ENCODE peak calls at places on chromosomes 7 and 10, in six cellular contexts. D is activated CD8-positive, alpha-beta T cell treated with anti-CD3 and anti-CD28 coated beads for 36 hours; K is KBM-7; W is CD8-positive, alpha-beta T cell; M is fibroblast of the conjunctiva; I is AG09319. Q is an unnamed sample.

GRCh38 chr10:28796606-28797512 is 119.5 kb downstream of the BAMBI start:
- DNase-seq in I (no peak), D (no peak), K (no peak), W (no peak), M (peak; percentile 12), Q (peak; percentile 34)

GRCh38 chr10:125155101-125155500 is 5.3 kb downstream of the CTBP2 start:
- DNase-seq in K (no peak), I (no peak), M (no peak), W (no peak), D (no peak), Q (no peak)

GRCh38 chr7:15571303-15571878 is 9.6 kb upstream of the AGMO start:
- DNase-seq in M (no peak), K (no peak), I (no peak), W (no peak), D (no peak), Q (no peak)

GRCh38 chr7:32030904-32031692 is 39.1 kb downstream of the PDE1C start:
- DNase-seq in K (peak; percentile 8), I (no peak), M (no peak), W (no peak), D (no peak), Q (no peak)

GRCh38 chr7:115340828-115341227 is 418.9 kb downstream of the MDFIC start:
- DNase-seq in M (peak; percentile 68), W (no peak), I (peak; percentile 14), D (no peak), K (no peak), Q (no peak)

GRCh38 chr7:127250312-127251047 is 2.3 kb downstream of the GRM8 start:
- DNase-seq in W (no peak), K (peak; percentile 5), D (no peak), I (no peak), M (no peak), Q (no peak)

GRCh38 chr7:2029936-2030335 is 202.8 kb downstream of the MAD1L1 start:
- DNase-seq in M (no peak), W (no peak), D (no peak), K (no peak), I (no peak), Q (no peak)

GRCh38 chr10:78862328-78862640 is 206.5 kb upstream of the ZMIZ1 start:
- DNase-seq in M (no peak), D (no peak), W (no peak), K (no peak), I (no peak), Q (no peak)

GRCh38 chr10:25725917-25726716 is 207.9 kb upstream of the MYO3A start:
- DNase-seq in D (peak; percentile 39), W (no peak), M (peak; percentile 20), K (peak; percentile 63), I (peak; percentile 4), Q (no peak)

GRCh38 chr7:111183373-111183772 is 92.4 kb downstream of the LRRN3 start:
- DNase-seq in I (no peak), D (no peak), M (no peak), K (no peak), W (no peak), Q (no peak)

GRCh38 chr10:73886085-73886529 is 11.8 kb upstream of the CAMK2G start:
- DNase-seq in W (peak; percentile 34), D (peak; percentile 72), K (peak; percentile 80), I (no peak), M (peak; percentile 82), Q (peak; percentile 67)

GRCh38 chr7:23873306-23873705 is 163.3 kb downstream of the STK31 start:
- DNase-seq in D (no peak), K (no peak), M (no peak), W (no peak), I (no peak), Q (no peak)

GRCh38 chr10:24156686-24157085 is 52.3 kb upstream of the KIAA1217 start:
- DNase-seq in K (no peak), W (no peak), I (no peak), D (no peak), M (no peak), Q (no peak)

GRCh38 chr7:20238754-20239324 is 21.7 kb upstream of the MACC1 start:
- DNase-seq in W (no peak), D (peak; percentile 33), M (no peak), I (no peak), K (peak; percentile 73), Q (peak; percentile 43)

GRCh38 chr10:15309221-15309620 is 61.9 kb downstream of the FAM171A1 start:
- DNase-seq in K (no peak), M (no peak), D (no peak), W (no peak), I (no peak), Q (no peak)

GRCh38 chr7:143487566-143487965 is 9.9 kb downstream of the TAS2R41 start:
- DNase-seq in W (no peak), M (no peak), D (peak; percentile 11), K (no peak), I (no peak), Q (no peak)

GRCh38 chr7:66860767-66861166 is 60.3 kb upstream of the TMEM248 start:
- DNase-seq in W (no peak), D (no peak), K (no peak), M (no peak), I (no peak), Q (no peak)

GRCh38 chr10:132914732-132915131 is 27.6 kb downstream of the CFAP46 start:
- DNase-seq in K (no peak), I (no peak), M (no peak), W (no peak), D (no peak), Q (no peak)

GRCh38 chr10:3033925-3034324 is 33.4 kb upstream of the PFKP start:
- DNase-seq in I (no peak), K (no peak), M (no peak), W (no peak), D (no peak), Q (no peak)

GRCh38 chr7:3482147-3482921 is 181.3 kb downstream of the SDK1 start:
- DNase-seq in M (peak; percentile 14), D (no peak), I (no peak), W (no peak), K (peak; percentile 13), Q (no peak)